ENCODE peak calls at places on chromosomes 3 and 15, in eight cellular contexts. F, A, T, V, D, P, L and J are unnamed samples.

GRCh38 chr3:71858493-71859127 is 73.7 kb upstream of the PROK2 start:
- DNase-seq in V (no peak), P (no peak), A (no peak), T (no peak), F (no peak), D (no peak), L (no peak), J (no peak)

GRCh38 chr3:12995389-12996180 is 77.6 kb downstream of the IQSEC1 start:
- DNase-seq in L (no peak), P (no peak), T (peak), F (no peak), A (no peak), V (no peak), D (no peak), J (no peak)

GRCh38 chr3:38297947-38298711 is 16.0 kb downstream of the SLC22A14 start:
- DNase-seq in A (peak), D (no peak), F (no peak), P (peak), T (peak), L (no peak), V (no peak), J (no peak)

GRCh38 chr3:129927072-129927471 is 33.6 kb upstream of the TMCC1 start:
- DNase-seq in D (no peak), P (no peak), T (no peak), L (no peak), A (no peak), F (no peak), V (no peak), J (no peak)

GRCh38 chr15:39508536-39508935 is 72.3 kb upstream of the THBS1 start:
- DNase-seq in D (no peak), L (peak), F (no peak), T (no peak), V (no peak), A (no peak), P (no peak), J (no peak)

GRCh38 chr3:59426851-59427565 is 377.2 kb upstream of the CFAP20DC start:
- DNase-seq in F (no peak), A (no peak), T (peak), D (no peak), V (no peak), L (no peak), P (no peak), J (no peak)

GRCh38 chr15:82530006-82530405 is 10.3 kb downstream of the RPS17 start:
- DNase-seq in T (no peak), V (no peak), F (no peak), A (no peak), D (no peak), L (no peak), P (no peak), J (no peak)

GRCh38 chr15:99447497-99448371 is 118.0 kb upstream of the MEF2A start:
- DNase-seq in T (no peak), L (no peak), A (no peak), V (peak), F (no peak), D (no peak), P (no peak), J (no peak)

GRCh38 chr3:177427096-177427495 is 229.8 kb upstream of the TBL1XR1 start:
- DNase-seq in P (no peak), L (no peak), T (peak), V (no peak), D (no peak), A (peak), F (no peak), J (no peak)

GRCh38 chr3:45639044-45639392 is 44.5 kb downstream of the LIMD1 start:
- DNase-seq in V (no peak), D (no peak), F (no peak), A (no peak), L (no peak), P (no peak), T (no peak), J (no peak)

GRCh38 chr3:42061711-42062408 is 29.3 kb upstream of the TRAK1 start:
- DNase-seq in T (no peak), L (peak), F (peak), V (no peak), D (peak), A (no peak), P (peak), J (peak)

GRCh38 chr15:43854801-43855200 is 28.0 kb downstream of the WDR76 start:
- DNase-seq in L (no peak), F (no peak), P (no peak), V (no peak), A (no peak), T (peak), D (no peak), J (no peak)

GRCh38 chr3:71385040-71385685 is 198.4 kb downstream of the FOXP1 start:
- DNase-seq in A (no peak), L (no peak), D (no peak), T (peak), F (no peak), P (no peak), V (no peak), J (no peak)

GRCh38 chr3:14303336-14304100 is 98.9 kb upstream of the SLC6A6 start:
- DNase-seq in P (no peak), F (no peak), T (peak), V (no peak), D (no peak), L (no peak), A (no peak), J (no peak)

GRCh38 chr3:141795719-141796435 is 32.7 kb downstream of the GRK7 start:
- DNase-seq in T (peak), P (no peak), L (peak), V (peak), D (peak), F (peak), A (no peak), J (peak)

GRCh38 chr3:186368717-186369116 is 6.7 kb upstream of the DGKG start:
- DNase-seq in V (no peak), A (no peak), P (no peak), T (no peak), L (no peak), F (no peak), D (no peak), J (no peak)

DNA sequence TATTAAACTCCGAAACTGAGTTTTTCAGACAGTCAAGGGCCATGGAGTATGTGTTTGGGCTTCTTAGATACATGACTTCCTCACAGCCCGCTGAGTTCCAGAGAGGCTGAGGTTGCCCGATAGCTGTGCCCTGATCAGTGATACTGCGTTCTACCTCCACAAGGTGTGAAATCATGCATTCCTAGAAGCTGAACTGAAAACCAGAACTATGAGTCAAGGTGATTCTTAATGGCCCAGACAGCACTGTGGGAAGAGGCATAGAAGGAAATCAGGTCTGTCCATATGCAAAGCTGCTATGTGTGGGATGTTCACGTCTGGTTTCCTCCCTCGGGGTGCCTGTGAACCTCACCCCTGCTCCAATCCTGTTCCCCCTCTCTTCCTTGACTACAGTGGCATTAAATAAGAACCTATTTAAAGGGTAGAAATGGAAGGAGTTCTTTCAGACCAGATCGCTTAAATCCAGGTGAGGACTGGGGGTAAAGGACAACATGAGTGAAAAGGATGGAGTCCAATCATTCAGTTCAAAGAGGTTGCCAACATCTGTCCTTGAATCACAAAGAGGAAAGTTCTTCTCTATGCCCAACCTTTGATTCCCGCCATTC is 74.3 kb downstream of the MYO1E start:
- DNase-seq in D (no peak), L (no peak), P (peak), A (peak), F (no peak), T (no peak), V (no peak), J (peak)
- H3K4me3 ChIP-seq in D (no peak), L (no peak), P (peak), A (peak), F (no peak), T (no peak), V (no peak), J (no peak)

DNA sequence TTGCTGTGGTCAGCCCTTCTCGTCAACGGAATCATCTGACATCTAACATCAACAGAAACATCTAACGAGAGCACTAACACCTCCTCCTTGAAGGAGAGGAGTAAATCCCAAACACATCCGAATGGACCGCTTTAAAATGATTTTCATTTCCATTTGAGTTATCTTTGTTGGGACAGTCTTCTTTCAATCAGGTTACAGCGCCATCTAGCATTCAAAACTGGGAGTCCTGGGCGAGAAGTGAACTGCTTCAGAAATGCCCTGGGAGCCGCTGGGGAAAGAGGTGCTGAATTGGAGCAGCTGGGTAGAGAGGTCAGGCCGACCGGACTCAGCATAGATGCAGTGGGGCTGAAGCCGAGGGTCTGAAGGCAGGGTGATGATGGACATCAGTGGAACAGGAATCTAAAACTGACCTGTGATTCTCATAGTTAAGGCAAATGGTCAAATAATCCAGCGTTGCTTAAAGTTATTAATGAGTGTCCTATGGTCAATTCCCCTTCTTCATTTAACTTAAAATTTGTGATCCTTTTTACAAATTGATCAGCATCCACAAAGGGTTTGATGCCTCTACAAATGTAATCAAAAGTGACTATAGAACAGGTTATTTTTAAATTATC is 170.0 kb upstream of the NDN start:
- DNase-seq in L (peak), F (peak), D (peak), A (no peak), P (no peak), T (peak), V (peak), J (peak)
- TF ChIP-seq CTCF in L (peak), F (no peak), D (peak), A (no peak), P (no peak), T (peak), V (peak), J (peak)

GRCh38 chr15:100670505-100671021 is 68.2 kb downstream of the ASB7 start:
- DNase-seq in P (no peak), L (no peak), F (no peak), V (no peak), T (no peak), A (no peak), D (no peak), J (no peak)

GRCh38 chr15:100672959-100673358 is 70.6 kb downstream of the ASB7 start:
- DNase-seq in L (no peak), V (no peak), D (no peak), P (no peak), F (no peak), T (no peak), A (no peak), J (no peak)

GRCh38 chr15:100671858-100672543 is 69.6 kb downstream of the ASB7 start:
- DNase-seq in T (peak), V (no peak), P (peak), A (no peak), F (no peak), L (no peak), D (no peak), J (no peak)

GRCh38 chr15:100669260-100669659 is 66.9 kb downstream of the ASB7 start:
- DNase-seq in F (no peak), V (no peak), A (no peak), P (no peak), T (no peak), D (no peak), L (no peak), J (no peak)

GRCh38 chr15:100671124-100671680 is 68.8 kb downstream of the ASB7 start:
- DNase-seq in A (no peak), F (no peak), L (no peak), D (no peak), P (no peak), V (no peak), T (no peak), J (no peak)
- H3K4me3 ChIP-seq in A (no peak), F (no peak), L (no peak), D (no peak), P (no peak), V (no peak), T (no peak), J (no peak)

GRCh38 chr3:31610700-31611275 is 78.1 kb downstream of the STT3B start:
- DNase-seq in F (peak), T (peak), A (no peak), L (no peak), P (peak), V (peak), D (no peak), J (peak)
- TF ChIP-seq CTCF in F (peak), T (no peak), A (peak), L (peak), P (peak), V (peak), D (peak), J (peak)

DNA sequence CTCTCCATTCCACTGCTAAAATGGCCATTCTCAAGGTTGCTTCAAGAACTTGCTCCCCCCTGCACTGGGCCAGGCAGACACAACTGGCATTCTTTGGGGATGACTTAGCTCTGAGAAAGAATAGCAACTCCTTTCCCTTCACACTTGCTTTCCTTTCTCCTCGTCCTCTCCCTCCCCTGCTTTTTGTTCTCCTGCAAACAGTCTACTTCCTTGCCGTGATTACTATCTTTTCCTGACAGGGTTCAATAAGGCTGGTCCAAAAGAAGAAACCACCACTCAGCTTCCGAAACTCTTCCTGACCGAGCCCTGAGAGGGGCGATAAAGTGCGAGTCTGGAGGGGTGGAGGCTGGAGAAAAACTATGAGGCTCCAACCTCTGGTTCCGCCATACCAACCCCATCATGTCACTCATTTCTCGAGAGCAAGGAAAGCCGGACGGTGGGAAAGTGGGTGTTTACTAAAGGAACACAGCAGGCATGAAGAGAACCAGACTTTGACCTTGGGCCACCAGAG is 5.0 kb downstream of the AMOTL2 start:
- DNase-seq in V (no peak), T (no peak), L (no peak), D (no peak), F (no peak), P (no peak), A (no peak), J (no peak)
- H3K4me3 ChIP-seq in V (no peak), T (no peak), L (no peak), D (peak), F (no peak), P (no peak), A (no peak), J (no peak)

GRCh38 chr3:53049987-53050386 is 4.1 kb upstream of the SFMBT1 start:
- DNase-seq in F (no peak), V (no peak), P (no peak), L (no peak), A (no peak), T (no peak), D (no peak), J (no peak)

GRCh38 chr3:53056442-53056841 is 10.6 kb upstream of the SFMBT1 start:
- DNase-seq in A (no peak), F (no peak), L (no peak), D (no peak), V (no peak), T (peak), P (no peak), J (no peak)

GRCh38 chr3:53046171-53047170 is 598 bp upstream of the SFMBT1 start:
- DNase-seq in T (peak), L (peak), V (peak), A (no peak), F (peak), D (peak), P (no peak), J (peak)

DNA sequence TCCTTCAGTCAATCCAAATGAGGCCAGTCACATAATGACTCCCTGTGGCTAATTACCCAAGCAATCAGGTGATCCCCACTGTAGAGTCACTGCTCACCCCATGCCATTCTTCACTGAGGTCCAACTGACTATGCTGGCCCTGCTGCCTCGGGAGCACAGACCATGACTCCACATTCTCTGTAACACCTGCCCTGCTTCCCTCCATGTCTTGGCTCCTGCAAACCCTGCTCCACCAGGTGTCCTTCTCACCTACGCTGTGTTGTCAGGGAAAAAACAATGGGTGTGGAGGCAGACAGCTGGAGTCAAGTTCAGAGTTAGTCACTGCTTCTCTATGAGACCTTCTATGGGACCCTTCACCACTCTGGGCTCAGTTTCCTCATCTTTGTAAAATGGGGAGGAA is 6.1 kb upstream of the SFMBT1 start:
- DNase-seq in F (no peak), D (no peak), V (no peak), A (no peak), T (no peak), L (no peak), P (no peak), J (no peak)
- TF ChIP-seq CTCF in F (no peak), D (no peak), V (no peak), A (no peak), T (no peak), L (no peak), P (no peak), J (no peak)